ENCODE peak calls at places on chromosomes 4 and X, in four cellular contexts. V, Y, M and G are unnamed samples.

GRCh38 chr4:114495471-114495928 is 103.1 kb upstream of the UGT8 start:
- DNase-seq in M (no peak), Y (no peak), V (no peak), G (no peak)

GRCh38 chr4:7516773-7517144 is 82.0 kb upstream of the PSAPL1 start:
- DNase-seq in M (no peak), Y (peak; percentile 32), V (no peak), G (no peak)

GRCh38 chr4:142005519-142005918 is 369.1 kb downstream of the IL15 start:
- DNase-seq in Y (no peak), M (no peak), V (no peak), G (no peak)

GRCh38 chrX:13851996-13852695 is 35.3 kb upstream of the GPM6B start:
- DNase-seq in Y (no peak), V (peak; percentile 20), M (no peak), G (no peak)

GRCh38 chr4:2823301-2823670 is 20.4 kb upstream of the ADD1 start:
- DNase-seq in Y (no peak), V (no peak), M (peak; percentile 38), G (no peak)

GRCh38 chr4:40923326-40924095 is 173.8 kb downstream of the NSUN7 start:
- DNase-seq in V (no peak), M (peak; percentile 59), Y (no peak), G (no peak)

GRCh38 chr4:73870778-73871177 is 1.6 kb downstream of the CXCL1 start:
- DNase-seq in Y (no peak), M (no peak), V (no peak), G (no peak)

GRCh38 chr4:176467011-176467410 is 147.2 kb downstream of the SPCS3 start:
- DNase-seq in Y (no peak), V (no peak), M (no peak), G (no peak)

GRCh38 chr4:100128338-100128737 is 61.9 kb downstream of the DDIT4L start:
- DNase-seq in M (no peak), V (no peak), Y (no peak), G (no peak)

GRCh38 chr4:73653695-73654106 is 33.5 kb upstream of the RASSF6 start:
- DNase-seq in M (no peak), Y (no peak), V (peak; percentile 85), G (no peak)

GRCh38 chrX:133401539-133401938 is 13.8 kb downstream of the GPC4 start:
- DNase-seq in V (no peak), Y (no peak), M (no peak), G (no peak)

GRCh38 chr4:117847849-117848248 is 186.4 kb upstream of the NDST3 start:
- DNase-seq in Y (no peak), V (no peak), M (no peak), G (no peak)

GRCh38 chr4:41155194-41155830 is 59.0 kb downstream of the APBB2 start:
- DNase-seq in V (no peak), Y (no peak), M (no peak), G (no peak)

GRCh38 chrX:52576946-52577345 is 60.1 kb upstream of the XAGE1B start:
- DNase-seq in Y (no peak), M (no peak), V (no peak), G (no peak)

GRCh38 chrX:117936162-117936561 is 180.4 kb downstream of the KLHL13 start:
- DNase-seq in V (no peak), M (no peak), Y (no peak), G (no peak)

GRCh38 chr4:186023975-186024374 is 45.0 kb upstream of the TLR3 start:
- DNase-seq in V (no peak), M (no peak), Y (no peak), G (no peak)

GRCh38 chr4:139768366-139768765 is 102.7 kb downstream of the MGST2 start:
- DNase-seq in V (no peak), Y (no peak), M (no peak), G (no peak)

GRCh38 chr4:101961144-101961543 is 170.6 kb downstream of the BANK1 start:
- DNase-seq in V (no peak), Y (no peak), M (no peak), G (no peak)

GRCh38 chrX:137352101-137352660 is 213.7 kb upstream of the ZIC3 start:
- DNase-seq in Y (no peak), V (peak; percentile 53), M (no peak), G (no peak)

GRCh38 chrX:115289465-115289864 is at the start of gene LUZP4:
- DNase-seq in Y (no peak), M (no peak), V (no peak), G (no peak)

GRCh38 chrX:115284877-115285276 is 4.6 kb upstream of the LUZP4 start:
- DNase-seq in Y (no peak), V (no peak), M (no peak), G (no peak)
- TF ChIP-seq CTCF in Y (no peak), V (no peak), M (no peak), G (no peak)

DNA sequence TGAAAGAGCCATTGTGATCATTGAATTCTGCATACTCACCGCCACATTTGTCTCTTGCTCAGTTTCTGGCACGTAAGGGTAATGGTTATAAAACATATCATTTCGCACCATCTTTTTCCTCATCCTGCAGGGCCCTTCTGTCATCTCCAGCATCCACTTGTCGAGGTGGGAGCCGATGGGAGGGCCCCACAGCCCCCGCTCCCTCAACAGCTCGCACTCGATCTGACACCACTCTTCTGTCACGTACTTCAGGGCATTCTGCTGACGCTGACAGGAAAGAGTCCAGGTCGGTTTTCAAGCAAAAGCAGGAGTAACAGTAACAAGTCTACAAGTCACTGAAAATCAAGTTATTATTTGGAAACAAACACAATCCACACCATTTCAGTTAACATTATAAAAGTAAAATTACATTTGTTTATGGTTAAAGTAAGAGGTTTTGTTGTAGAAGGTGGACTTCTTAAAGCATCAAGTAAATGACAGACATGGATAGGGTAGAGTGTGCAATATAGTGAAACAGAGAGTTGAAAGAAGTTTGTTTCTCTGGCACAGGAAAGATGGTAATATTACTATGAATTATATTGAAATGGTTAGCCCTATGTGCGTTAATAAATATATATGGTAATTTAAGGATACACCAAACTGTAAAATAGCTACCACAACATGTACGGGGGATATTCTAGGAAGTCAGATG is 150.6 kb downstream of the CDS1 start:
- DNase-seq in Y (peak; percentile 58), M (no peak), V (no peak), G (no peak)
- H3K4me3 ChIP-seq in Y (no peak overlapping the region), M (no peak overlapping the region), V (no peak overlapping the region), G (no peak overlapping the region)

DNA sequence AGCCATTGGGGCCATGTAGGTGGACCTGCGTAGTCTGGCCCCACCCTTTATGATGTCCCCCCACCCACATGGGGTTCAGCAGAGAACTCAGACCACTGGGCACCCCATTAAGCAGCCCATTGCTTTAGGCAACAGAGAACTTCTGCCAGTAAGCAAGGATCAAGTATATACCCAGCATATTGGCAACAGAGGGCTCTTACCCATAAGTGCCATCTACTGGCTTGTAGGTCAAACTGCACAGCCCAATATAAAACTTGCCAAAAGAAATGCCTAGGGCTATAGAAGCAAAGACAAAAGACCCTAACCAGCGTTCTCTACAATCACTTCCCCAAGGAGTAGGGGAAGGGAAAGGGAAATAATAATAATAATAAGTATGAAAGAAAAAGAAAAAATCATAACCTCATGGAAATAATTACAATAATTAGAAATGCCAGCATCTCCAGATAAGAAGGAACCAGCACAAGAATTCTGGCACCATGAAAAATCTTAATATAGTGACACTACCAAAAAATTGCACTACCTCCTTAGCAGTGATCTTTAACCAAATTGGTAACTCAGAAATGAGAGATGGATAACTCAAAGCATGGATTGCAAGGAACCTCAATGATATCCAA is 1090.7 kb downstream of the FAT4 start:
- DNase-seq in M (no peak), Y (no peak), V (peak; percentile 47), G (no peak)
- TF ChIP-seq CTCF in M (no peak), Y (no peak), V (peak; percentile 58), G (no peak)

DNA sequence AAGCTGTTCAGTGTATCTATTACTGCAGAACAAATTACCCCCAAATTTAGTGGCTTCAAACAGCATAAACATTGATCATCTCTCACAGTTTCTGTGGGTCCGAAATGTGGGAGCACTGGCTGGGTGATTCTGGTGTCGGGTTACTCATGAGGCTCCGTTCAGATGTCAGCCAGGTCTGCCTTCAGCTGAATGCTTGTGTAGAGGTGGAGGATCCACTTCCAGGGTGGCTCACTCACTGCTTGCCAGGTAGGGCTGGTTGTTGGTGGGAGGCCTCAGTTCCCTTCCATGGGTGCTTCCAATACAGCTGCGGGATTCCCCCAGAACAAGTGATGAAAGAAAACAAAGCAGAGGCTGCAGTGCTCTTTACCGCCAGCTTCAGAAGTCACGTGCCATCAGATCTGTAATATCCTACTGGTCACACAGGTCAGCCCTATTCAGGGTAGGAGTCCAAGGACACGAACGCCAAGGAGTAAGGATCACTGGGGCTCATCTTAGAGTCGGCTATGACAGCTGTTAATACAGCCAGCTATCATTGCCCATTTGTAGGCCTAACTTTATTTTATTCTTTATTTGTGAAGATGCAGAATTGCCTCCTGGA is 1.1 kb upstream of the SMIM43 start:
- DNase-seq in V (no peak), Y (no peak), M (no peak), G (no peak)
- H3K4me3 ChIP-seq in V (no peak overlapping the region), Y (no peak overlapping the region), M (peak overlapping the region; percentile 58), G (no peak overlapping the region)

GRCh38 chr4:8593268-8594096 is 917 bp downstream of the CPZ start:
- DNase-seq in V (no peak), Y (no peak), M (no peak), G (no peak)

GRCh38 chr4:8595237-8596087 is 2.9 kb downstream of the CPZ start:
- DNase-seq in M (no peak), Y (no peak), V (no peak), G (no peak)

GRCh38 chr4:8596891-8597290 is 4.3 kb downstream of the CPZ start:
- DNase-seq in V (no peak), M (no peak), Y (no peak), G (no peak)

GRCh38 chr4:8592366-8593267 is at the start of gene CPZ:
- DNase-seq in M (no peak), Y (no peak), V (no peak), G (no peak)

DNA sequence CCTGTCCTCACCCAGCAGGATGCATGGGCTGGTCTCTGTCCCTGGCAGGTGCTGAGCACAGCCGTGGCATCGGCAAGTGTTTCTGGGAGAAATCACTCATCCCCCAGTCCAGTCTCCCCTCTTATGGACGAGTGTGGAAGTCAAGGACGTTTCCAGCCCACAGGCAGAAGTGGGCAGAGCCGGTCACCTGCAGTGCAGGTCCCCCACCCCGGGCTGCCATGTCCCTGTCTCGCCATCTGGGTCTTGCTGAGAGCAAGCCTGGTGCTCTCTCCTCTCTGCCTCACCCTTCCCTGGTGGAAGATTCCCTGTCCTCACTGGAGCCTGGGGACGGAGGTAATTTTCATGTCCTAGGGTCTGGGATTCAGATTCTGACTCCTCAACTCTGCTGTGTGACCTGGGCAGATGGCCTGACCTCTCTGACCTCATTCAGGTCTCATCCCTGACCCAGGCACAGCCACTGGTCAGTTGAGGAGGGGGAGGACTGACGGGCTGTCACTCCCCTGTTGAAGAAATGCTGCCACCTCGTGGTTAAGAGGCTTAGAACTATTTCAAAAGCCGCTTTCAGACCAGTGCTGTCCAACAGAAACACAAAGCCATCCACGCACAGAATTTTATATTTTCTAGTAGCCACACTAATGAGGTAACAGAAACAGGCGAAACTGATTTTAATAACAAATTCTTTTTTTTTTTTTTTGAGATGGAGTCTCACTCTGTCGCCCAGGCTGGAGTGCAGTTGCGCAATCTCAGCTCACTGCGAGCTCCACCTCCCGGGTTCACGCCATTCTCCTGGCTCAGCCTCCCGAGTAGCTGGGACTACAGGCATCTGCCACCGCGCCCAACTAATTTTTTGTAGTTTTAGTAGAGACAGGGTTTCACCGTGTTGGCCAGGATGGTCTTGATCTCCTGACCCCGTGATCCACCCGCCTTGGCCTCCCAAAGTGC is 1.8 kb downstream of the CPZ start:
- DNase-seq in V (peak; percentile 63), Y (peak; percentile 64), M (no peak), G (no peak)
- TF ChIP-seq CTCF in V (peak; percentile 72), Y (peak; percentile 54), M (peak; percentile 48), G (peak; percentile 53)

GRCh38 chr4:83536649-83537352 is 893 bp downstream of the GPAT3 start:
- DNase-seq in V (no peak), M (no peak), Y (no peak), G (no peak)

GRCh38 chr4:83546796-83547195 is 10.9 kb downstream of the GPAT3 start:
- DNase-seq in M (no peak), Y (no peak), V (no peak), G (no peak)

GRCh38 chr4:83542225-83542624 is 6.3 kb downstream of the GPAT3 start:
- DNase-seq in V (no peak), M (no peak), Y (no peak), G (no peak)
- H3K4me3 ChIP-seq in V (no peak overlapping the region), M (no peak overlapping the region), Y (no peak overlapping the region), G (no peak overlapping the region)